ENCODE peak calls at places on chromosomes 7 and 10, in eight cellular contexts. One of them, this sample, is unnamed.

GRCh38 chr10:3570855-3571266 is 214.1 kb downstream of the KLF6 start:
- DNase-seq in gastrocnemius medialis: peak; percentile 15
- DNase-seq in HEK293T: no peak
- DNase-seq in A673: no peak
- DNase-seq in A172: no peak
- DNase-seq in GOT3: no peak
- DNase-seq in hypothalamus: no peak
- DNase-seq in DMS53: no peak
- DNase-seq in this sample: no peak

GRCh38 chr10:34760606-34761005 is 54.5 kb downstream of the PARD3 start:
- DNase-seq in GOT3: no peak
- DNase-seq in hypothalamus: no peak
- DNase-seq in gastrocnemius medialis: peak; percentile 89
- DNase-seq in DMS53: peak; percentile 20
- DNase-seq in HEK293T: no peak
- DNase-seq in A172: peak; percentile 21
- DNase-seq in A673: no peak
- DNase-seq in this sample: no peak

GRCh38 chr7:35555934-35556333 is 139.0 kb downstream of the HERPUD2 start:
- DNase-seq in hypothalamus: no peak
- DNase-seq in HEK293T: no peak
- DNase-seq in A673: no peak
- DNase-seq in DMS53: peak; percentile 88
- DNase-seq in gastrocnemius medialis: no peak
- DNase-seq in A172: peak; percentile 13
- DNase-seq in GOT3: no peak
- DNase-seq in this sample: peak; percentile 50

GRCh38 chr10:131928248-131929095 is 27.7 kb downstream of the PPP2R2D start:
- DNase-seq in GOT3: no peak
- DNase-seq in A172: peak; percentile 6
- DNase-seq in A673: no peak
- DNase-seq in gastrocnemius medialis: no peak
- DNase-seq in DMS53: peak; percentile 56
- DNase-seq in HEK293T: no peak
- DNase-seq in hypothalamus: no peak
- DNase-seq in this sample: no peak

GRCh38 chr7:133300811-133301210 is 47.9 kb downstream of the EXOC4 start:
- DNase-seq in HEK293T: no peak
- DNase-seq in DMS53: no peak
- DNase-seq in A673: no peak
- DNase-seq in GOT3: no peak
- DNase-seq in gastrocnemius medialis: no peak
- DNase-seq in A172: no peak
- DNase-seq in hypothalamus: no peak
- DNase-seq in this sample: no peak

GRCh38 chr7:80815733-80816132 is 103.1 kb downstream of the SEMA3C start:
- DNase-seq in gastrocnemius medialis: no peak
- DNase-seq in hypothalamus: no peak
- DNase-seq in A172: no peak
- DNase-seq in DMS53: no peak
- DNase-seq in GOT3: no peak
- DNase-seq in HEK293T: no peak
- DNase-seq in A673: no peak
- DNase-seq in this sample: no peak

GRCh38 chr7:103307487-103308231 is 10.4 kb downstream of the PMPCB start:
- DNase-seq in A673: no peak
- DNase-seq in HEK293T: no peak
- DNase-seq in GOT3: no peak
- DNase-seq in gastrocnemius medialis: no peak
- DNase-seq in hypothalamus: no peak
- DNase-seq in A172: no peak
- DNase-seq in DMS53: peak; percentile 19
- DNase-seq in this sample: no peak

GRCh38 chr7:35316549-35316948 is 62.6 kb upstream of the TBX20 start:
- DNase-seq in DMS53: no peak
- DNase-seq in GOT3: no peak
- DNase-seq in HEK293T: no peak
- DNase-seq in A172: peak; percentile 4
- DNase-seq in gastrocnemius medialis: no peak
- DNase-seq in hypothalamus: no peak
- DNase-seq in A673: no peak
- DNase-seq in this sample: no peak

GRCh38 chr10:5146920-5147254 is 38.1 kb downstream of the AKR1C8 start:
- DNase-seq in gastrocnemius medialis: no peak
- DNase-seq in DMS53: no peak
- DNase-seq in HEK293T: no peak
- DNase-seq in hypothalamus: no peak
- DNase-seq in GOT3: no peak
- DNase-seq in A172: no peak
- DNase-seq in A673: no peak
- DNase-seq in this sample: no peak

GRCh38 chr7:86949052-86949778 is 110.2 kb downstream of the ELAPOR2 start:
- DNase-seq in A673: no peak
- DNase-seq in gastrocnemius medialis: no peak
- DNase-seq in GOT3: no peak
- DNase-seq in HEK293T: no peak
- DNase-seq in A172: no peak
- DNase-seq in DMS53: no peak
- DNase-seq in hypothalamus: no peak
- DNase-seq in this sample: no peak

GRCh38 chr7:41103331-41103730 is 599.6 kb downstream of the INHBA start:
- DNase-seq in HEK293T: no peak
- DNase-seq in A172: peak; percentile 42
- DNase-seq in GOT3: no peak
- DNase-seq in A673: no peak
- DNase-seq in DMS53: no peak
- DNase-seq in hypothalamus: no peak
- DNase-seq in gastrocnemius medialis: no peak
- DNase-seq in this sample: no peak

GRCh38 chr7:40192036-40192435 is 57.2 kb downstream of the SUGCT start:
- DNase-seq in A172: no peak
- DNase-seq in hypothalamus: no peak
- DNase-seq in gastrocnemius medialis: no peak
- DNase-seq in DMS53: no peak
- DNase-seq in HEK293T: no peak
- DNase-seq in GOT3: no peak
- DNase-seq in A673: no peak
- DNase-seq in this sample: no peak

GRCh38 chr10:113303747-113304146 is 249.1 kb upstream of the HABP2 start:
- DNase-seq in A172: no peak
- DNase-seq in HEK293T: no peak
- DNase-seq in GOT3: no peak
- DNase-seq in DMS53: peak; percentile 8
- DNase-seq in gastrocnemius medialis: no peak
- DNase-seq in A673: peak; percentile 18
- DNase-seq in hypothalamus: no peak
- DNase-seq in this sample: no peak

GRCh38 chr10:32379314-32379949 is 32.5 kb upstream of the EPC1 start:
- DNase-seq in hypothalamus: no peak
- DNase-seq in A172: peak; percentile 70
- DNase-seq in DMS53: peak; percentile 80
- DNase-seq in GOT3: no peak
- DNase-seq in HEK293T: peak; percentile 17
- DNase-seq in A673: peak; percentile 92
- DNase-seq in gastrocnemius medialis: no peak
- DNase-seq in this sample: peak; percentile 83

GRCh38 chr10:132112611-132113010 is 46.9 kb downstream of the JAKMIP3 start:
- DNase-seq in A172: no peak
- DNase-seq in hypothalamus: no peak
- DNase-seq in A673: no peak
- DNase-seq in gastrocnemius medialis: no peak
- DNase-seq in HEK293T: no peak
- DNase-seq in GOT3: no peak
- DNase-seq in DMS53: no peak
- DNase-seq in this sample: no peak